ENCODE peak calls at places on chromosomes 6 and 20, in four cellular contexts. H is IMR-90, C is H9, G is mesendoderm. A is an unnamed sample. For H3K4me1, the result is how much of the 10 kb centered on the place peaks cover.

GRCh38 chr20:57851786-57852185 is 142.0 kb upstream of the PMEPA1 start:
- DNase-seq in C (no peak), H (no peak), G (no peak), A (no peak)

GRCh38 chr6:148170286-148170685 is 172.4 kb upstream of the SASH1 start:
- DNase-seq in C (no peak), H (no peak), G (no peak), A (no peak)

GRCh38 chr6:4844108-4844507 is 67.9 kb downstream of the CDYL start:
- DNase-seq in C (peak), G (peak), H (no peak), A (no peak)

GRCh38 chr6:1730882-1731281 is 121.2 kb downstream of the FOXC1 start:
- DNase-seq in H (no peak), G (no peak), C (no peak), A (no peak)

GRCh38 chr6:158149641-158150040 is 18.4 kb downstream of the SERAC1 start:
- DNase-seq in H (peak), C (no peak), G (no peak), A (peak)

GRCh38 chr6:46377209-46377608 is 114.0 kb downstream of the RCAN2 start:
- DNase-seq in G (no peak), C (no peak), H (no peak), A (no peak)

GRCh38 chr20:33443512-33444239 is at the start of gene SNTA1:
- DNase-seq in C (peak), H (peak), G (peak), A (peak)

GRCh38 chr6:139979021-139979721 is 604.7 kb upstream of the CITED2 start:
- DNase-seq in C (no peak), G (no peak), H (no peak), A (peak)

GRCh38 chr6:70524721-70525286 is 41.9 kb upstream of the SDHAF4 start:
- DNase-seq in H (peak), C (no peak), G (no peak), A (no peak)

GRCh38 chr6:21219241-21219640 is 374.3 kb upstream of the SOX4 start:
- DNase-seq in G (no peak), H (no peak), C (no peak), A (no peak)

GRCh38 chr20:24763386-24764026 is 185.6 kb upstream of the CST7 start:
- DNase-seq in C (peak), G (no peak), H (no peak), A (no peak)

GRCh38 chr6:71072508-71072907 is 115.6 kb upstream of the B3GAT2 start:
- DNase-seq in H (peak), G (no peak), C (no peak), A (peak)

GRCh38 chr6:27771240-27771639 is 141.0 kb downstream of the OR2B2 start:
- DNase-seq in G (no peak), C (no peak), H (no peak), A (no peak)

GRCh38 chr20:2224246-2224645 is 71.6 kb upstream of the TGM3 start:
- DNase-seq in G (no peak), H (no peak), C (no peak), A (no peak)

GRCh38 chr6:7238900-7239589 is 74.0 kb downstream of the SSR1 start:
- DNase-seq in H (peak), G (peak), C (peak), A (peak)

GRCh38 chr6:117681321-117681720 is 6.1 kb downstream of the NUS1 start:
- DNase-seq in C (no peak), H (no peak), G (no peak), A (no peak)

GRCh38 chr6:160767019-160767646 is 65.1 kb downstream of the PLG start:
- DNase-seq in G (peak), H (no peak), C (peak), A (peak)

GRCh38 chr6:132816665-132817064 is 2.3 kb downstream of the RPS12 start:
- DNase-seq in H (no peak), G (no peak), C (no peak), A (peak)

GRCh38 chr6:40509163-40509562 is 78.0 kb downstream of the LRFN2 start:
- DNase-seq in H (no peak), C (no peak), G (no peak), A (no peak)

GRCh38 chr6:11972806-11973205 is 39.3 kb upstream of the HIVEP1 start:
- DNase-seq in G (no peak), H (no peak), C (no peak), A (peak)

GRCh38 chr6:19209202-19209601 is 628.0 kb upstream of the ID4 start:
- DNase-seq in H (no peak), C (no peak), G (no peak), A (no peak)

GRCh38 chr6:139448094-139448649 is 73.7 kb upstream of the CITED2 start:
- DNase-seq in G (peak), C (no peak), H (peak), A (peak)

GRCh38 chr6:129269891-129270290 is 387.0 kb downstream of the LAMA2 start:
- DNase-seq in H (no peak), G (no peak), C (no peak), A (no peak)

GRCh38 chr6:159692303-159693127 is 526 bp downstream of the SOD2 start:
- DNase-seq in C (peak), H (peak), G (peak), A (peak)

GRCh38 chr6:37171141-37171969 is 1.4 kb downstream of the PIM1 start:
- DNase-seq in G (peak), H (peak), C (peak), A (peak)

GRCh38 chr6:37696220-37696840 is 1.4 kb downstream of the MDGA1 start:
- DNase-seq in G (no peak), H (peak), C (peak), A (peak)

DNA sequence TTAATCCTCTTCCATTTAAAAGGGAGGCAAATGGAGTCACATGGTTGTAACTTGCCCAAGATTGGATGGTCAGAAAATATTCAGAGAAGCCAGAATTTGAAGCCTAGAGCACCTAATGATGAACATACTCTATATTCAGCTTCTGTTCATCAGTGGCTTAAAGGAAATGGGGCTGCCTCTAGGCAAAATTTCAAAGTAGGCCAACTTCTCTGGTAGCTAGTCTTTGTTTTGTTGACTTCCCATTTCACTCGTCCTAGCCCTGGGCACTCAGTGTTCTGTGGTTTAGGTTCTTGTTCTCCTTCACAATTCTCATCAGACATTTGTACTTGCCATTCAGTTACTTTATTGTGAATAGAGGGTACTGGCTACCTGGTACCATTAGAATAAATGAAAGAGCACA is 13.2 kb downstream of the MAP3K7 start:
- DNase-seq in C (no peak), H (no peak), G (no peak), A (no peak)
- H3K18ac ChIP-seq in C (no peak), H (no peak), G (no peak), A (no peak)

DNA sequence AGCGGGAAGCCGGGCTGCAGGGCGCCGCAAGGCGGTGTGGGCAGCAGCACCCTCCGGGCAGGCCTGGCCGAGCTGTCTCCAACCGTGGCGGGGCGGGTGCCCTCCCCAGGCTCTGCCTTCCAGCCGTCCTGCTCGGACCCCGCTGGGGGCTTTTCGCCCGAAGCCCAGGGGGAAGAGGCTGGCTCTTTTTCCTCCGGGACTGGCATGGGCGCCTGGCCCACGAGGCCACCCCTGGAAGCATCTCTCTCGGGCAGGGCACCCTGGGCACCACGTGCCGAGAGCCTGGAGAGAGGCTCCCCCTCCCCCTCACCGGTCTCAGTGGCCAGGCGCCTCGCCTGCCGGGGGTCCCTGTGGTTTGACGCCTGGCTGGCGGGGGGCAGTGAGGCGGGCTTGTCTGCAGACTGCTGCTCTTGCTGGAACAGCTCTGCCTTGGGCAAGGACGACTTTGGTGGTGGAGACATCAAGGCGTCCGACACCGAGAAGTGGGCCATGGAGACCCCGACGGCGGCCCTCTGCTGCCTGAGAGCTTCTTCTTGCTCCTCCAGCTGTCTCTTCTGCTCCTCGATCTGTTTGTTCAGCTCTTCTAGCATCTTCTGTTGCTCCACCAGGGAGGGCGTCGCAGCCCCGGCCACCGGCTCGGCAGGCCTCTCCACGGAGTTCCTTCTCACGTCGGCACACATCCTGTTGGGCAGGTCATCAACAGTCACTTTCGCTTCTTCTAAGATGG is 19.5 kb upstream of the TCFL5 start:
- DNase-seq in G (no peak), H (no peak), C (no peak), A (no peak)
- H4K8ac ChIP-seq in G (no peak), H (no peak), C (no peak), A (no peak)

GRCh38 chr6:16716450-16716858 is 44.8 kb downstream of the ATXN1 start:
- DNase-seq in C (no peak), G (no peak), H (no peak), A (no peak)

GRCh38 chr6:16712250-16712930 is 48.9 kb downstream of the ATXN1 start:
- DNase-seq in H (no peak), C (no peak), G (no peak), A (peak)

GRCh38 chr6:16713597-16713996 is 47.7 kb downstream of the ATXN1 start:
- DNase-seq in G (no peak), C (no peak), H (no peak), A (no peak)

GRCh38 chr6:16711551-16712249 is 49.6 kb downstream of the ATXN1 start:
- DNase-seq in G (no peak), C (no peak), H (no peak), A (no peak)

GRCh38 chr6:16712931-16713484 is 48.3 kb downstream of the ATXN1 start:
- DNase-seq in C (no peak), H (peak), G (peak), A (peak)
- H3K4me1 ChIP-seq in C (under half), H (under half), G (under half), A (under half)

GRCh38 chr20:44336725-44337380 is at the start of gene R3HDML:
- DNase-seq in C (no peak), H (no peak), G (no peak), A (no peak)

GRCh38 chr20:44336086-44336485 is 757 bp upstream of the R3HDML start:
- DNase-seq in C (peak), G (peak), H (no peak), A (no peak)

GRCh38 chr20:44335675-44336074 is 1.2 kb upstream of the R3HDML start:
- DNase-seq in G (no peak), H (no peak), C (no peak), A (no peak)

GRCh38 chr20:44334709-44335108 is 2.1 kb upstream of the R3HDML start:
- DNase-seq in C (no peak), H (no peak), G (no peak), A (no peak)

DNA sequence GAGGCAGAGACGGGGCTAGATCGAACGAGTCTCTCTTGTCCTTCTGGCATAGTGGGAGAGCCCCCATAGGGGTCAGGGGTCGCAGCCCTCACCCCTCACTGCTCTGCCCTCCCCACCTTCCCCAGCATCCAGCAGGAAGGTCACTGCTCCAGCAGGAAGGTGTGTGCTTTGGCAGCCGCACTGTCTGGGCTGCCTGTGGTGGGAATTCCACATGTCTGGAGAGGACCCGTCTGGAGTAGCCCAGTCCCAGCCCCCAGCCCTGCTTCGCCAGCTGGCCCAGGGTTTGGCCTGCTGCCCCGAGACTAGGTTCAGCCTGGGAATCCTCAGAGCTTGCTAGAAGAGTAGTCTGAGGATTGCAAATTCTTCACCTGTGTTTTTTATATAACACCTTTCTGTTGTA is 2.5 kb upstream of the R3HDML start:
- DNase-seq in H (no peak), G (no peak), C (no peak), A (no peak)
- H3K18ac ChIP-seq in H (no peak), G (no peak), C (no peak), A (no peak)

GRCh38 chr6:115091461-115091860 is 748.6 kb upstream of the HS3ST5 start:
- DNase-seq in G (peak), H (no peak), C (no peak), A (peak)
- H4K8ac ChIP-seq in G (no peak), H (no peak), C (no peak), A (no peak)